ENCODE peak calls at places on chromosomes 2 and 18, in nine cellular contexts. F is T follicular helper cell, W is NCI-H345, J is heart left ventricle, R is fibroblast of the conjunctiva, I is PC-9, P is hypothalamus, C is GM23248, A is cardiac muscle cell. Q is an unnamed sample.

GRCh38 chr2:181070119-181070833 is 89.9 kb downstream of the UBE2E3 start:
- DNase-seq in F (no peak), W (no peak), J (no peak), R (no peak), I (no peak), P (no peak), C (peak; percentile 69), A (peak; percentile 61), Q (peak; percentile 25)

GRCh38 chr2:228700638-228701037 is 519.2 kb upstream of the SPHKAP start:
- DNase-seq in F (no peak), W (no peak), J (no peak), R (no peak), I (no peak), P (no peak), C (peak; percentile 33), A (peak; percentile 82), Q (no peak)

GRCh38 chr2:25362564-25363145 is 20.9 kb upstream of the DNMT3A start:
- DNase-seq in F (peak; percentile 44), W (no peak), J (peak; percentile 61), R (no peak), I (no peak), P (no peak), C (peak; percentile 21), A (no peak), Q (peak; percentile 57)

GRCh38 chr2:1778566-1778965 is 34.3 kb upstream of the PXDN start:
- DNase-seq in F (no peak), W (no peak), J (no peak), R (no peak), I (no peak), P (no peak), C (no peak), A (no peak), Q (no peak)

GRCh38 chr2:194205568-194206227 is 1451.3 kb upstream of the SLC39A10 start:
- DNase-seq in F (no peak), W (no peak), J (no peak), R (no peak), I (no peak), P (no peak), C (no peak), A (no peak), Q (no peak)

GRCh38 chr18:3703732-3704176 is 253.8 kb downstream of the TGIF1 start:
- DNase-seq in F (no peak), W (peak; percentile 28), J (peak; percentile 66), R (peak; percentile 28), I (peak; percentile 45), P (no peak), C (peak; percentile 80), A (peak; percentile 84), Q (peak; percentile 92)

GRCh38 chr18:45839415-45840395 is 14.2 kb downstream of the SIGLEC15 start:
- DNase-seq in F (peak; percentile 10), W (peak; percentile 70), J (no peak), R (peak; percentile 61), I (peak; percentile 61), P (no peak), C (peak; percentile 90), A (peak; percentile 85), Q (peak; percentile 97)

GRCh38 chr2:12321017-12321641 is 395.6 kb upstream of the TRIB2 start:
- DNase-seq in F (no peak), W (no peak), J (peak; percentile 25), R (peak; percentile 90), I (no peak), P (no peak), C (peak; percentile 96), A (peak; percentile 97), Q (no peak)

GRCh38 chr18:37383036-37383788 is 182.4 kb downstream of the CELF4 start:
- DNase-seq in F (no peak), W (no peak), J (no peak), R (no peak), I (no peak), P (no peak), C (peak; percentile 54), A (peak; percentile 16), Q (peak; percentile 11)

GRCh38 chr2:207812058-207812857 is 42.6 kb upstream of the FZD5 start:
- DNase-seq in F (no peak), W (no peak), J (no peak), R (no peak), I (no peak), P (no peak), C (no peak), A (no peak), Q (no peak)

GRCh38 chr2:23241106-23241505 is 143.9 kb upstream of the KLHL29 start:
- DNase-seq in F (no peak), W (peak; percentile 52), J (no peak), R (no peak), I (no peak), P (no peak), C (no peak), A (no peak), Q (no peak)

GRCh38 chr18:42028232-42028832 is 73.3 kb downstream of the PIK3C3 start:
- DNase-seq in F (peak; percentile 9), W (no peak), J (no peak), R (peak; percentile 20), I (no peak), P (no peak), C (peak; percentile 62), A (peak; percentile 54), Q (peak; percentile 60)

GRCh38 chr2:237223208-237223861 is 137.6 kb downstream of the COPS8 start:
- DNase-seq in F (no peak), W (peak; percentile 18), J (no peak), R (peak; percentile 96), I (peak; percentile 71), P (no peak), C (peak; percentile 97), A (peak; percentile 98), Q (no peak)

GRCh38 chr2:233449071-233449901 is 95.0 kb downstream of the DGKD start:
- DNase-seq in F (no peak), W (no peak), J (no peak), R (peak; percentile 23), I (no peak), P (no peak), C (peak; percentile 83), A (peak; percentile 72), Q (peak; percentile 8)

GRCh38 chr2:100071350-100072043 is 70.9 kb downstream of the AFF3 start:
- DNase-seq in F (no peak), W (no peak), J (no peak), R (no peak), I (no peak), P (no peak), C (no peak), A (no peak), Q (peak; percentile 57)

GRCh38 chr2:16247371-16248177 is 307.2 kb downstream of the MYCN start:
- DNase-seq in F (no peak), W (no peak), J (no peak), R (no peak), I (no peak), P (no peak), C (no peak), A (no peak), Q (no peak)

GRCh38 chr2:9179572-9180201 is 26.9 kb upstream of the ASAP2 start:
- DNase-seq in F (no peak), W (peak; percentile 24), J (no peak), R (peak; percentile 74), I (peak; percentile 94), P (no peak), C (peak; percentile 99), A (peak; percentile 87), Q (peak; percentile 60)

GRCh38 chr2:109663721-109664120 is 49.6 kb downstream of the SOWAHC start:
- DNase-seq in F (no peak), W (peak; percentile 2), J (peak; percentile 64), R (peak; percentile 73), I (no peak), P (no peak), C (peak; percentile 91), A (peak; percentile 95), Q (no peak)

GRCh38 chr2:133213651-133214050 is 354.6 kb downstream of the NCKAP5 start:
- DNase-seq in F (no peak), W (no peak), J (no peak), R (no peak), I (no peak), P (no peak), C (no peak), A (no peak), Q (no peak)

GRCh38 chr18:23631746-23632145 is 31.0 kb downstream of the ANKRD29 start:
- DNase-seq in F (no peak), W (no peak), J (no peak), R (no peak), I (no peak), P (no peak), C (peak; percentile 18), A (no peak), Q (no peak)

GRCh38 chr18:36031407-36031806 is 36.0 kb downstream of the RPRD1A start:
- DNase-seq in F (no peak), W (no peak), J (no peak), R (no peak), I (no peak), P (no peak), C (no peak), A (no peak), Q (no peak)

GRCh38 chr2:8441986-8442385 is 239.9 kb upstream of the ID2 start:
- DNase-seq in F (no peak), W (no peak), J (no peak), R (no peak), I (no peak), P (no peak), C (no peak), A (no peak), Q (no peak)

GRCh38 chr18:7946724-7947377 is 379.7 kb downstream of the PTPRM start:
- DNase-seq in F (no peak), W (no peak), J (no peak), R (peak; percentile 77), I (peak; percentile 65), P (peak; percentile 21), C (peak; percentile 75), A (peak; percentile 91), Q (peak; percentile 94)

GRCh38 chr2:594297-594949 is 82.8 kb downstream of the TMEM18 start:
- DNase-seq in F (no peak), W (no peak), J (no peak), R (no peak), I (no peak), P (no peak), C (no peak), A (no peak), Q (no peak)

GRCh38 chr2:73998933-73999332 is 14.2 kb downstream of the TET3 start:
- DNase-seq in F (no peak), W (no peak), J (no peak), R (no peak), I (no peak), P (no peak), C (no peak), A (no peak), Q (peak; percentile 11)

GRCh38 chr18:61891874-61892273 is 933 bp downstream of the RNF152 start:
- DNase-seq in F (no peak), W (no peak), J (no peak), R (no peak), I (no peak), P (no peak), C (no peak), A (no peak), Q (no peak)

GRCh38 chr18:13451208-13451530 is 232.6 kb downstream of the LDLRAD4 start:
- DNase-seq in F (no peak), W (no peak), J (no peak), R (no peak), I (no peak), P (no peak), C (no peak), A (no peak), Q (no peak)

GRCh38 chr2:155841442-155841841 is 491.1 kb downstream of the NR4A2 start:
- DNase-seq in F (no peak), W (no peak), J (no peak), R (no peak), I (no peak), P (no peak), C (no peak), A (no peak), Q (no peak)